ENCODE peak calls at places on chromosomes 12 and 14, in nine cellular contexts. U is HTR-8/SVneo; T is AG04450; N is T follicular helper cell; I is stomach; P is right cardiac atrium; G is left ventricle myocardium superior; J is activated CD4-positive, CD25-positive, alpha-beta regulatory T cell; B is foreskin melanocyte. R is an unnamed sample.

GRCh38 chr14:23568600-23569310 is 1.2 kb upstream of the AP1G2 start:
- DNase-seq in J (no peak), U (no peak), T (no peak), P (peak; percentile 72), B (no peak), N (no peak), G (no peak), I (no peak), R (no peak)

GRCh38 chr12:9064201-9064814 is 51.4 kb downstream of the A2M start:
- DNase-seq in I (peak; percentile 72), G (peak; percentile 78), P (peak; percentile 87), N (peak; percentile 25), T (no peak), U (peak; percentile 34), J (no peak), B (peak; percentile 51), R (peak; percentile 61)

GRCh38 chr14:64209428-64210165 is 84.6 kb downstream of the ESR2 start:
- DNase-seq in G (peak; percentile 83), B (no peak), P (peak; percentile 86), I (no peak), U (no peak), J (no peak), N (no peak), T (no peak), R (peak; percentile 57)

GRCh38 chr14:72907886-72908285 is 14.0 kb upstream of the DPF3 start:
- DNase-seq in U (peak; percentile 72), T (no peak), N (no peak), I (no peak), P (no peak), G (no peak), J (no peak), B (no peak), R (no peak)

GRCh38 chr14:25001096-25001982 is 48.6 kb downstream of the STXBP6 start:
- DNase-seq in N (no peak), I (no peak), T (no peak), U (peak; percentile 14), G (no peak), P (no peak), J (no peak), B (no peak), R (no peak)

GRCh38 chr12:76639646-76640045 is 80.1 kb upstream of the OSBPL8 start:
- DNase-seq in T (no peak), G (no peak), P (no peak), U (no peak), B (no peak), I (no peak), J (no peak), N (no peak), R (no peak)

GRCh38 chr14:61573748-61574513 is 121.4 kb upstream of the HIF1A start:
- DNase-seq in G (no peak), N (no peak), U (peak; percentile 96), B (no peak), P (no peak), I (no peak), J (no peak), T (no peak), R (no peak)

GRCh38 chr14:50308363-50308762 is 3.7 kb downstream of the L2HGDH start:
- DNase-seq in G (no peak), B (no peak), J (no peak), U (no peak), N (no peak), P (no peak), I (no peak), T (no peak), R (no peak)

GRCh38 chr14:75831455-75831854 is 150.3 kb downstream of the TGFB3 start:
- DNase-seq in U (no peak), J (no peak), B (no peak), P (peak; percentile 66), N (peak; percentile 10), I (peak; percentile 93), T (no peak), G (peak; percentile 54), R (peak; percentile 29)

GRCh38 chr12:630656-631632 is 32.3 kb downstream of the NINJ2 start:
- DNase-seq in N (peak; percentile 39), P (peak; percentile 88), B (no peak), U (no peak), G (peak; percentile 80), I (peak; percentile 72), J (peak; percentile 56), T (no peak), R (peak; percentile 76)

GRCh38 chr12:113231275-113232231 is 10.3 kb downstream of the TPCN1 start:
- DNase-seq in U (no peak), I (peak; percentile 15), T (no peak), G (no peak), J (no peak), P (peak; percentile 32), B (no peak), N (no peak), R (no peak)

GRCh38 chr14:103527408-103528157 is 1.4 kb upstream of the TRMT61A start:
- DNase-seq in I (no peak), U (no peak), J (no peak), P (peak; percentile 42), N (no peak), G (peak; percentile 32), B (no peak), T (no peak), R (no peak)

GRCh38 chr12:68364893-68365725 is 32.9 kb upstream of the MDM1 start:
- DNase-seq in P (peak; percentile 96), I (peak; percentile 89), G (peak; percentile 91), U (peak; percentile 92), B (peak; percentile 83), T (peak; percentile 96), N (peak; percentile 55), J (peak; percentile 53), R (peak; percentile 92)

GRCh38 chr14:102854397-102854703 is 68.1 kb upstream of the AMN start:
- DNase-seq in N (no peak), B (no peak), G (no peak), J (no peak), U (no peak), P (no peak), T (no peak), I (no peak), R (no peak)

GRCh38 chr12:97194551-97194950 is 268.1 kb upstream of the RMST start:
- DNase-seq in B (no peak), P (no peak), N (no peak), U (no peak), I (no peak), T (no peak), G (no peak), J (no peak), R (no peak)

GRCh38 chr12:105418821-105419291 is 88.4 kb downstream of the C12orf75 start:
- DNase-seq in J (no peak), I (no peak), P (no peak), G (no peak), U (no peak), T (no peak), N (no peak), B (no peak), R (no peak)

GRCh38 chr14:89422181-89422951 is 5.3 kb upstream of the FOXN3 start:
- DNase-seq in J (no peak), P (peak; percentile 45), N (no peak), T (no peak), I (peak; percentile 77), B (no peak), G (no peak), U (no peak), R (no peak)

GRCh38 chr12:113263431-113263963 is 42.2 kb downstream of the TPCN1 start:
- DNase-seq in P (peak; percentile 10), J (no peak), U (no peak), B (no peak), I (no peak), G (no peak), N (no peak), T (no peak), R (no peak)

GRCh38 chr14:23446291-23446851 is 10.9 kb upstream of the MYH7 start:
- DNase-seq in G (no peak), B (no peak), N (no peak), J (no peak), I (no peak), U (no peak), P (peak; percentile 80), T (no peak), R (peak; percentile 36)

GRCh38 chr12:27523305-27523641 is 733 bp upstream of the PPFIBP1 start:
- DNase-seq in T (no peak), B (peak; percentile 61), I (no peak), U (no peak), J (no peak), N (no peak), P (no peak), G (no peak), R (no peak)

GRCh38 chr12:80692114-80692513 is 15.3 kb upstream of the MYF6 start:
- DNase-seq in G (no peak), P (no peak), I (no peak), T (no peak), U (no peak), N (no peak), B (no peak), J (no peak), R (no peak)

GRCh38 chr12:107635139-107635538 is 50.5 kb upstream of the PWP1 start:
- DNase-seq in B (no peak), J (no peak), T (no peak), N (no peak), U (no peak), G (no peak), P (no peak), I (no peak), R (no peak)

GRCh38 chr12:113929312-113929989 is 36.7 kb downstream of the RBM19 start:
- DNase-seq in T (no peak), P (no peak), N (no peak), U (no peak), J (no peak), I (no peak), B (no peak), G (no peak), R (no peak)

GRCh38 chr12:124466200-124467128 is 100.9 kb downstream of the NCOR2 start:
- DNase-seq in T (no peak), B (no peak), P (peak; percentile 85), N (peak; percentile 85), G (peak; percentile 80), U (peak; percentile 71), J (peak; percentile 89), I (peak; percentile 57), R (peak; percentile 65)

GRCh38 chr14:90114554-90114953 is 52.8 kb downstream of the KCNK13 start:
- DNase-seq in P (no peak), J (no peak), N (no peak), U (no peak), T (no peak), G (no peak), I (no peak), B (no peak), R (no peak)

GRCh38 chr12:132452596-132453350 is 37.2 kb upstream of the FBRSL1 start:
- DNase-seq in N (no peak), I (no peak), T (no peak), J (no peak), U (no peak), G (no peak), B (no peak), P (peak; percentile 40), R (no peak)

GRCh38 chr12:39145175-39145999 is 240.0 kb upstream of the CPNE8 start:
- DNase-seq in N (no peak), U (peak; percentile 11), J (no peak), I (peak; percentile 30), B (peak; percentile 63), P (peak; percentile 87), G (peak; percentile 80), T (no peak), R (peak; percentile 60)

GRCh38 chr12:113980537-113981337 is 14.6 kb upstream of the RBM19 start:
- DNase-seq in P (no peak), J (no peak), G (no peak), U (peak; percentile 59), N (no peak), B (peak; percentile 36), I (no peak), T (peak; percentile 47), R (no peak)

GRCh38 chr12:30939234-30939633 is 12.7 kb downstream of the TSPAN11 start:
- DNase-seq in B (no peak), T (no peak), U (no peak), I (no peak), P (no peak), G (no peak), J (no peak), N (no peak), R (no peak)

GRCh38 chr14:64464695-64465094 is 604 bp upstream of the AKAP5 start:
- DNase-seq in N (no peak), G (no peak), T (no peak), I (no peak), J (no peak), B (no peak), P (no peak), U (peak; percentile 69), R (no peak)

GRCh38 chr12:77615331-77615730 is 215.4 kb upstream of the NAV3 start:
- DNase-seq in G (no peak), I (no peak), J (no peak), U (no peak), B (no peak), P (no peak), N (no peak), T (no peak), R (no peak)

R was measured in heart right ventricle.